ENCODE peak calls at places on chromosomes 2 and 18, in eight cellular contexts. O, F, L, G, W, N, U and V are unnamed samples.
A peak's percentile ranks its signal among the peaks of the same experiment; 100 is the strongest.

GRCh38 chr18:10682368-10682714 is 156.5 kb downstream of the NAPG start:
- DNase-seq in W (no peak), F (no peak), N (no peak), U (no peak), L (no peak), G (no peak), O (no peak), V (peak; percentile 23)

GRCh38 chr18:2909431-2910140 is 62.8 kb downstream of the EMILIN2 start:
- DNase-seq in U (peak; percentile 56), W (no peak), L (no peak), N (no peak), G (no peak), F (peak; percentile 17), O (no peak), V (peak; percentile 77)

GRCh38 chr2:230773039-230773773 is 60.6 kb downstream of the CAB39 start:
- DNase-seq in F (no peak), L (no peak), N (no peak), G (no peak), W (no peak), U (no peak), O (no peak), V (no peak)

GRCh38 chr2:134141598-134142340 is 112.1 kb upstream of the MGAT5 start:
- DNase-seq in G (no peak), W (no peak), O (no peak), L (no peak), N (no peak), U (no peak), F (no peak), V (no peak)

GRCh38 chr18:3612315-3612714 is 162.3 kb downstream of the TGIF1 start:
- DNase-seq in L (peak; percentile 42), O (no peak), N (no peak), U (no peak), W (no peak), G (no peak), F (peak; percentile 15), V (no peak)

GRCh38 chr2:241317391-241317790 is 1.7 kb downstream of the SEPTIN2 start:
- DNase-seq in W (no peak), U (no peak), N (no peak), G (no peak), F (no peak), L (no peak), O (no peak), V (no peak)

GRCh38 chr2:191976436-191976835 is 129.5 kb upstream of the CAVIN2 start:
- DNase-seq in W (no peak), U (no peak), N (no peak), F (no peak), O (no peak), G (no peak), L (peak; percentile 73), V (no peak)

GRCh38 chr2:105397959-105398521 is 811 bp downstream of the FHL2 start:
- DNase-seq in W (no peak), N (no peak), O (no peak), U (no peak), G (no peak), L (no peak), F (no peak), V (no peak)

GRCh38 chr2:51829477-51829876 is 797.5 kb upstream of the NRXN1 start:
- DNase-seq in N (no peak), G (no peak), W (no peak), U (no peak), F (no peak), L (no peak), O (no peak), V (no peak)

GRCh38 chr2:99141110-99142108 is at the start of gene C2orf15:
- DNase-seq in G (peak; percentile 98), U (peak; percentile 93), L (peak; percentile 72), W (peak; percentile 97), N (peak; percentile 68), F (peak; percentile 97), O (peak; percentile 98), V (peak; percentile 96)

GRCh38 chr2:169910109-169910799 is 83.0 kb downstream of the UBR3 start:
- DNase-seq in W (no peak), O (no peak), N (no peak), L (no peak), G (no peak), F (no peak), U (no peak), V (no peak)

GRCh38 chr2:239529313-239530015 is 128.6 kb upstream of the HDAC4 start:
- DNase-seq in U (no peak), F (no peak), O (no peak), N (no peak), G (no peak), W (no peak), L (no peak), V (no peak)

GRCh38 chr18:9082763-9083510 is 19.6 kb upstream of the NDUFV2 start:
- DNase-seq in G (no peak), W (peak; percentile 62), O (no peak), F (peak; percentile 30), L (no peak), N (no peak), U (no peak), V (no peak)

GRCh38 chr2:190407662-190408537 is at the start of gene MFSD6:
- DNase-seq in N (no peak), W (peak; percentile 78), L (no peak), O (peak; percentile 83), F (peak; percentile 66), G (peak; percentile 76), U (no peak), V (no peak)

GRCh38 chr2:16756831-16757644 is 91.4 kb upstream of the CYRIA start:
- DNase-seq in F (peak; percentile 79), G (peak; percentile 82), L (peak; percentile 70), O (peak; percentile 85), N (peak; percentile 15), W (peak; percentile 22), U (no peak), V (peak; percentile 87)

GRCh38 chr2:134282638-134283400 is 28.9 kb downstream of the MGAT5 start:
- DNase-seq in L (no peak), N (no peak), F (no peak), G (no peak), U (no peak), W (peak; percentile 72), O (no peak), V (no peak)

GRCh38 chr2:202774104-202774503 is 97.5 kb downstream of the ICA1L start:
- DNase-seq in G (no peak), F (no peak), O (no peak), N (no peak), L (no peak), U (no peak), W (no peak), V (no peak)

GRCh38 chr2:31980674-31981356 is 30.0 kb downstream of the MEMO1 start:
- DNase-seq in N (no peak), F (no peak), U (no peak), W (peak; percentile 49), O (peak; percentile 38), G (no peak), L (peak; percentile 45), V (no peak)

GRCh38 chr2:111139637-111140317 is 19.1 kb downstream of the BCL2L11 start:
- DNase-seq in O (no peak), L (peak; percentile 27), N (no peak), F (no peak), W (no peak), G (no peak), U (no peak), V (no peak)

GRCh38 chr2:239156516-239157265 is 244.1 kb downstream of the HDAC4 start:
- DNase-seq in F (peak; percentile 16), L (no peak), W (no peak), N (no peak), U (peak; percentile 62), O (no peak), G (no peak), V (no peak)

GRCh38 chr2:159218389-159218788 is 68.1 kb downstream of the WDSUB1 start:
- DNase-seq in N (no peak), G (no peak), L (no peak), U (no peak), W (no peak), F (no peak), O (no peak), V (no peak)

GRCh38 chr18:55672574-55673361 is 84.8 kb upstream of the TCF4 start:
- DNase-seq in N (no peak), F (no peak), W (no peak), O (no peak), L (no peak), G (no peak), U (no peak), V (no peak)

DNA sequence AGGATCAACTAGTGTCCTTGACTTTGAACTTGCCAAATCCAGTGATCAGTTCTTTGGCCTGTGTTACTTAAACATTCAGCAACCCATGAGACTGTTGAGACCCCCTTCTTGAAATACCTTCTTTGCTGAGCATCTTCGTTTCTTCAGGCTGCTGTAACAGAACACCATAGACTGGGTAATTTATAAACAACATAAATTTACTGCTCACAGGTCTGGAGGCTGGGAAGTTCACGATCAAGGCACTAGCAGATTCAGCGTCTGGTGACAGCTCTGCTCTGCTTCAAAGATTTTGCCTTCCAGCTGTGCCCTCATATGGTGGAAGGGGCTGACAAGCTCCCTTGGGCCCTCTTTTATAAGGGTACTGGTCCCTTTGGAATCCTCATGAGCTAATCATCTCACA is 28.8 kb upstream of the TSPYL6 start:
- DNase-seq in N (no peak), F (no peak), G (no peak), W (no peak), O (no peak), U (no peak), L (no peak), V (no peak)
- TF ChIP-seq CTCF in N (no peak), F (no peak), G (no peak), W (no peak), O (no peak), U (no peak), L (no peak), V (no peak)

GRCh38 chr2:23636412-23636811 is 251.4 kb downstream of the KLHL29 start:
- DNase-seq in O (no peak), L (peak; percentile 40), G (no peak), N (no peak), F (no peak), W (no peak), U (no peak), V (no peak)
- TF ChIP-seq CTCF in O (peak; percentile 14), L (peak; percentile 25), G (no peak), N (peak; percentile 47), F (no peak), W (peak; percentile 15), U (no peak), V (peak; percentile 26)

GRCh38 chr2:85017436-85018048 is 46.6 kb downstream of the KCMF1 start:
- DNase-seq in F (no peak), O (no peak), L (no peak), W (no peak), N (no peak), U (no peak), G (no peak), V (no peak)
- TF ChIP-seq CTCF in F (no peak), O (peak; percentile 56), L (peak; percentile 39), W (peak; percentile 25), N (no peak), U (no peak), G (peak; percentile 28), V (peak; percentile 56)

GRCh38 chr2:156334496-156335478 is 2.3 kb upstream of the NR4A2 start:
- DNase-seq in O (peak; percentile 91), W (no peak), U (peak; percentile 98), G (peak; percentile 93), N (no peak), F (peak; percentile 94), L (peak; percentile 94), V (peak; percentile 92)
- TF ChIP-seq CTCF in O (no peak), W (peak; percentile 1), U (no peak), G (no peak), N (peak; percentile 51), F (no peak), L (no peak), V (peak; percentile 24)